ENCODE peak calls at places on chromosome 13, in nine cellular contexts. One of them, this sample, is unnamed. For H3K4me1, the result is how much of the 10 kb centered on the place peaks cover.

GRCh38 chr13:44573790-44574465 is 2.2 kb downstream of the TSC22D1 start:
- DNase-seq in pancreas: no peak
- DNase-seq in effector memory CD4-positive, alpha-beta T cell: no peak
- DNase-seq in PC-3: peak
- DNase-seq in aorta: no peak
- DNase-seq in mesendoderm: peak
- DNase-seq in GM23248: peak
- DNase-seq in ovary: no peak
- DNase-seq in RWPE2: no peak
- DNase-seq in this sample: peak

GRCh38 chr13:24625870-24626419 is 54.3 kb upstream of the ATP12A start:
- DNase-seq in mesendoderm: no peak
- DNase-seq in GM23248: peak
- DNase-seq in RWPE2: no peak
- DNase-seq in effector memory CD4-positive, alpha-beta T cell: no peak
- DNase-seq in aorta: no peak
- DNase-seq in pancreas: no peak
- DNase-seq in PC-3: no peak
- DNase-seq in ovary: no peak
- DNase-seq in this sample: no peak

GRCh38 chr13:27349458-27349857 is 75.0 kb upstream of the GTF3A start:
- DNase-seq in ovary: no peak
- DNase-seq in effector memory CD4-positive, alpha-beta T cell: no peak
- DNase-seq in mesendoderm: no peak
- DNase-seq in aorta: no peak
- DNase-seq in RWPE2: no peak
- DNase-seq in pancreas: no peak
- DNase-seq in GM23248: peak
- DNase-seq in PC-3: no peak
- DNase-seq in this sample: no peak

GRCh38 chr13:40764587-40765403 is 6.2 kb downstream of the MRPS31 start:
- DNase-seq in RWPE2: no peak
- DNase-seq in GM23248: peak
- DNase-seq in PC-3: no peak
- DNase-seq in pancreas: no peak
- DNase-seq in aorta: no peak
- DNase-seq in ovary: no peak
- DNase-seq in mesendoderm: no peak
- DNase-seq in effector memory CD4-positive, alpha-beta T cell: no peak
- DNase-seq in this sample: no peak

GRCh38 chr13:26929971-26930730 is 169.6 kb upstream of the GPR12 start:
- DNase-seq in ovary: peak
- DNase-seq in GM23248: peak
- DNase-seq in effector memory CD4-positive, alpha-beta T cell: peak
- DNase-seq in PC-3: peak
- DNase-seq in aorta: peak
- DNase-seq in mesendoderm: peak
- DNase-seq in pancreas: peak
- DNase-seq in RWPE2: no peak
- DNase-seq in this sample: peak

GRCh38 chr13:22061371-22061805 is 390.5 kb downstream of the FGF9 start:
- DNase-seq in pancreas: no peak
- DNase-seq in aorta: no peak
- DNase-seq in ovary: no peak
- DNase-seq in effector memory CD4-positive, alpha-beta T cell: no peak
- DNase-seq in mesendoderm: peak
- DNase-seq in GM23248: no peak
- DNase-seq in RWPE2: no peak
- DNase-seq in PC-3: no peak
- DNase-seq in this sample: no peak

GRCh38 chr13:108895220-108895704 is 265.9 kb downstream of the MYO16 start:
- DNase-seq in aorta: no peak
- DNase-seq in RWPE2: no peak
- DNase-seq in mesendoderm: peak
- DNase-seq in effector memory CD4-positive, alpha-beta T cell: no peak
- DNase-seq in ovary: no peak
- DNase-seq in GM23248: peak
- DNase-seq in pancreas: no peak
- DNase-seq in PC-3: peak
- DNase-seq in this sample: peak

GRCh38 chr13:44819762-44820161 is 169.5 kb downstream of the NUFIP1 start:
- DNase-seq in GM23248: no peak
- DNase-seq in mesendoderm: no peak
- DNase-seq in pancreas: no peak
- DNase-seq in ovary: no peak
- DNase-seq in aorta: no peak
- DNase-seq in effector memory CD4-positive, alpha-beta T cell: no peak
- DNase-seq in PC-3: no peak
- DNase-seq in RWPE2: no peak
- DNase-seq in this sample: no peak

GRCh38 chr13:48043789-48044503 is 6.4 kb downstream of the NUDT15 start:
- DNase-seq in aorta: no peak
- DNase-seq in effector memory CD4-positive, alpha-beta T cell: no peak
- DNase-seq in mesendoderm: no peak
- DNase-seq in GM23248: peak
- DNase-seq in RWPE2: no peak
- DNase-seq in pancreas: no peak
- DNase-seq in ovary: no peak
- DNase-seq in PC-3: peak
- DNase-seq in this sample: no peak

GRCh38 chr13:64675256-64675892 is 2554.8 kb downstream of the PCDH9 start:
- DNase-seq in aorta: no peak
- DNase-seq in PC-3: peak
- DNase-seq in RWPE2: no peak
- DNase-seq in pancreas: no peak
- DNase-seq in GM23248: peak
- DNase-seq in ovary: no peak
- DNase-seq in effector memory CD4-positive, alpha-beta T cell: no peak
- DNase-seq in mesendoderm: peak
- DNase-seq in this sample: peak

GRCh38 chr13:20258963-20259288 is 26.8 kb upstream of the GJB6 start:
- DNase-seq in ovary: no peak
- DNase-seq in mesendoderm: no peak
- DNase-seq in PC-3: no peak
- DNase-seq in aorta: no peak
- DNase-seq in effector memory CD4-positive, alpha-beta T cell: no peak
- DNase-seq in GM23248: no peak
- DNase-seq in RWPE2: no peak
- DNase-seq in pancreas: no peak
- DNase-seq in this sample: no peak

GRCh38 chr13:43364210-43365041 is 341.0 kb downstream of the DNAJC15 start:
- DNase-seq in ovary: no peak
- DNase-seq in aorta: no peak
- DNase-seq in mesendoderm: no peak
- DNase-seq in pancreas: no peak
- DNase-seq in PC-3: no peak
- DNase-seq in effector memory CD4-positive, alpha-beta T cell: no peak
- DNase-seq in GM23248: peak
- DNase-seq in RWPE2: no peak
- DNase-seq in this sample: no peak

GRCh38 chr13:48784906-48785555 is 131.3 kb downstream of the CYSLTR2 start:
- DNase-seq in mesendoderm: no peak
- DNase-seq in GM23248: no peak
- DNase-seq in pancreas: no peak
- DNase-seq in effector memory CD4-positive, alpha-beta T cell: no peak
- DNase-seq in RWPE2: no peak
- DNase-seq in aorta: no peak
- DNase-seq in PC-3: no peak
- DNase-seq in ovary: no peak
- DNase-seq in this sample: no peak

GRCh38 chr13:113745059-113745458 is 14.0 kb upstream of the TMEM255B start:
- DNase-seq in PC-3: no peak
- DNase-seq in mesendoderm: no peak
- DNase-seq in effector memory CD4-positive, alpha-beta T cell: no peak
- DNase-seq in GM23248: no peak
- DNase-seq in RWPE2: no peak
- DNase-seq in ovary: no peak
- DNase-seq in pancreas: no peak
- DNase-seq in aorta: no peak
- DNase-seq in this sample: no peak
- H3K4me1 ChIP-seq in PC-3: under half
- H3K4me1 ChIP-seq in mesendoderm: under half
- H3K4me1 ChIP-seq in effector memory CD4-positive, alpha-beta T cell: under half
- H3K4me1 ChIP-seq in GM23248: under half
- H3K4me1 ChIP-seq in RWPE2: under half
- H3K4me1 ChIP-seq in ovary: under half
- H3K4me1 ChIP-seq in pancreas: under half
- H3K4me1 ChIP-seq in aorta: under half
- H3K4me1 ChIP-seq in this sample: under half

DNA sequence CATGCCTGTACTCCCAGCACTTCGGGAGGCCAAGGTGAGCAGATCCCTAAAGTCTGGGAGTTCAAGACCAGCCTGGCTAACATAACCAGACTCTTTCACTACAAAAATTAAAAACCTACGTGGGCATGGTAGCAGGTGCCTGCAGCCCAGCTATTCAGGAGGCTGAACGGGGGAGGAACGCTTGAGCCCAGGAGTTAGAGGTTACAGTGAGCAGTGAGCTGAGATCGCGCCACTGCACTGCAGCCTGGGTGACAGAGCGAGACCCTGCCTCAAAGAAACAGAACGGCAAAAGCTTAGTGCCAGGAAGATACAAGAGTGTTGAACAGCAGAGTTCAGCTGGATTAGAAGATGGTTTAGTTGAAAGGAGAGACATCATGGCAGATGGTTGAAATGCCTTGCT is 24.1 kb upstream of the RNF113B start:
- DNase-seq in pancreas: no peak
- DNase-seq in PC-3: no peak
- DNase-seq in mesendoderm: no peak
- DNase-seq in RWPE2: no peak
- DNase-seq in GM23248: no peak
- DNase-seq in aorta: no peak
- DNase-seq in ovary: no peak
- DNase-seq in effector memory CD4-positive, alpha-beta T cell: no peak
- DNase-seq in this sample: no peak
- H3K4me1 ChIP-seq in pancreas: under half
- H3K4me1 ChIP-seq in PC-3: under half
- H3K4me1 ChIP-seq in mesendoderm: under half
- H3K4me1 ChIP-seq in RWPE2: under half
- H3K4me1 ChIP-seq in GM23248: under half
- H3K4me1 ChIP-seq in aorta: under half
- H3K4me1 ChIP-seq in ovary: under half
- H3K4me1 ChIP-seq in effector memory CD4-positive, alpha-beta T cell: under half
- H3K4me1 ChIP-seq in this sample: under half

DNA sequence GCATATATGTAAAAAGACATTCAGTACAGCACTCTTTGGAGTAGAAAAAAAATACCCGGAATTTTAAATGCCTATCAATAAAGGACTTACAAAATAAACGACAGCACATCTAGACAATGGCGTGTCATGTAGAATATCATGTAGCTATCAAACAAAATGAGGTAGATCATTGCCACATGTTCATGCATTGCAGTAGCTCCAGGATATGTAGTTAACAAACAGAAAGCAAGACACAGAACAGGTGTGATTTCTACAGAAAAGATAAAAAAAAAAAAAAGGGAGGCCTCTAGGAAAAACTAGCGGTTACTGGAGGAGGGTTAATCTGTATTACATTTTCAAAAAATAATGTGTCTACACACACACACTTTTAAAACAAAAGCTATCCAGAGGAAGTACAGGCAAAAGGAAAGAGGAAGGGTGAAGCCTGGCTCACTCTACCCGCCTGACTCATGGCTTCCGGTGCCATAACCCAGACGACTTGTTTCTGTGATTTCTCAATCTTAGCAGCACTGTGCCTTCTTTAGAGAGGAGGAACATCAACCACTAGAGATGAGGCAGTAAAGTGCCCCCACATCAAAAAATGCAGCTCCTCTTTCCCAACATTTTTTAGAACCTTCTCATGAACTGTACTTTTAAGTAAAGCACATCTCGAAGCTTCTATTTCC is 6.9 kb downstream of the KCTD12 start:
- DNase-seq in aorta: peak
- DNase-seq in mesendoderm: no peak
- DNase-seq in ovary: peak
- DNase-seq in effector memory CD4-positive, alpha-beta T cell: peak
- DNase-seq in GM23248: peak
- DNase-seq in pancreas: no peak
- DNase-seq in RWPE2: no peak
- DNase-seq in PC-3: peak
- DNase-seq in this sample: peak
- H3K4me1 ChIP-seq in aorta: under half
- H3K4me1 ChIP-seq in mesendoderm: under half
- H3K4me1 ChIP-seq in ovary: under half
- H3K4me1 ChIP-seq in effector memory CD4-positive, alpha-beta T cell: under half
- H3K4me1 ChIP-seq in GM23248: half or more
- H3K4me1 ChIP-seq in pancreas: under half
- H3K4me1 ChIP-seq in RWPE2: under half
- H3K4me1 ChIP-seq in PC-3: under half
- H3K4me1 ChIP-seq in this sample: under half

GRCh38 chr13:113862191-113862765 is 1.6 kb downstream of the GAS6 start:
- DNase-seq in PC-3: no peak
- DNase-seq in GM23248: no peak
- DNase-seq in aorta: peak
- DNase-seq in effector memory CD4-positive, alpha-beta T cell: no peak
- DNase-seq in mesendoderm: no peak
- DNase-seq in ovary: peak
- DNase-seq in RWPE2: peak
- DNase-seq in pancreas: peak
- DNase-seq in this sample: no peak

GRCh38 chr13:113861433-113862030 is 2.3 kb downstream of the GAS6 start:
- DNase-seq in GM23248: no peak
- DNase-seq in PC-3: no peak
- DNase-seq in ovary: peak
- DNase-seq in mesendoderm: peak
- DNase-seq in pancreas: peak
- DNase-seq in RWPE2: peak
- DNase-seq in effector memory CD4-positive, alpha-beta T cell: no peak
- DNase-seq in aorta: peak
- DNase-seq in this sample: no peak

GRCh38 chr13:113860579-113861432 is 3.1 kb downstream of the GAS6 start:
- DNase-seq in RWPE2: peak
- DNase-seq in pancreas: peak
- DNase-seq in effector memory CD4-positive, alpha-beta T cell: no peak
- DNase-seq in GM23248: no peak
- DNase-seq in ovary: peak
- DNase-seq in PC-3: peak
- DNase-seq in aorta: peak
- DNase-seq in mesendoderm: peak
- DNase-seq in this sample: peak

GRCh38 chr13:113857531-113858195 is 6.2 kb downstream of the GAS6 start:
- DNase-seq in aorta: peak
- DNase-seq in GM23248: no peak
- DNase-seq in ovary: no peak
- DNase-seq in pancreas: no peak
- DNase-seq in PC-3: no peak
- DNase-seq in effector memory CD4-positive, alpha-beta T cell: no peak
- DNase-seq in RWPE2: peak
- DNase-seq in mesendoderm: no peak
- DNase-seq in this sample: no peak

DNA sequence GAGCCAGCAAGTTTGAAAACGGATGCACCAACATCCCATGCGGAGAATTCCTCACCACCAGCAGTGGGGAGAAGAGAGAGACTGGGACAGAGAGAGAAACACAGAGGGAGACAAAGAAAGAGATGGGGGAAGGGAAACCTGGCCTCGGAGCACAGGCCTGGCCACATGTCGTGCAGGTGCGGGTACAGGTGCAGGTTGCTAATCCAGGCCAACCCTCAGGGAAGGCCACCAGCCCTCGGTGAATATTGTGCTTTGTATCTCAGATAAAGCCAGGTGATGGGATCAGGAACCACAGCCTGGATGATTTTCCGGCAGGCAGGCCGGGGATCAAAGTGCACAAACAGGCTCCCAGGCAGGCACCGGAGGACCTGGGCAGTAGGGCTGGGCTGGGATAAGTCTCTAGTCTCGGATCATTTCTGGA is 3.8 kb downstream of the GAS6 start:
- DNase-seq in effector memory CD4-positive, alpha-beta T cell: no peak
- DNase-seq in aorta: peak
- DNase-seq in mesendoderm: peak
- DNase-seq in GM23248: no peak
- DNase-seq in ovary: peak
- DNase-seq in pancreas: peak
- DNase-seq in RWPE2: no peak
- DNase-seq in PC-3: no peak
- DNase-seq in this sample: peak
- H3K4me1 ChIP-seq in effector memory CD4-positive, alpha-beta T cell: under half
- H3K4me1 ChIP-seq in aorta: under half
- H3K4me1 ChIP-seq in mesendoderm: under half
- H3K4me1 ChIP-seq in GM23248: under half
- H3K4me1 ChIP-seq in ovary: under half
- H3K4me1 ChIP-seq in pancreas: under half
- H3K4me1 ChIP-seq in RWPE2: under half
- H3K4me1 ChIP-seq in PC-3: under half
- H3K4me1 ChIP-seq in this sample: under half